ENCODE peak calls at places on chromosomes 7 and 10, in eight cellular contexts. O is NCI-H1105; K is fibroblast of the conjunctiva; E is BE2C; J is amniotic epithelial cell; D is iris pigment epithelial cell; F is NCI-H2029 treated with DMSO at 0.1 percent for 48 hours; C is naive thymus-derived CD8-positive, alpha-beta T cell. A is an unnamed sample.

GRCh38 chr10:76191371-76191770 is 759.9 kb downstream of the LRMDA start:
- DNase-seq in K (no peak), E (no peak), J (no peak), C (no peak), O (no peak), D (no peak), F (no peak), A (no peak)

GRCh38 chr7:108001759-108002725 is 919 bp downstream of the LAMB1 start:
- DNase-seq in E (peak), D (peak), C (no peak), K (no peak), J (no peak), F (no peak), O (no peak), A (no peak)

GRCh38 chr10:4820804-4821401 is 5.1 kb upstream of the AKR1E2 start:
- DNase-seq in K (peak), J (no peak), F (no peak), C (no peak), O (no peak), E (no peak), D (no peak), A (no peak)

GRCh38 chr10:86366902-86367338 is 325 bp upstream of the GRID1 start:
- DNase-seq in D (no peak), O (peak), E (no peak), C (no peak), F (no peak), J (no peak), K (no peak), A (no peak)

GRCh38 chr10:92946491-92946890 is 98.2 kb downstream of the EXOC6 start:
- DNase-seq in F (no peak), E (no peak), O (no peak), K (no peak), D (no peak), C (no peak), J (no peak), A (no peak)

GRCh38 chr10:117677239-117677638 is 134.7 kb downstream of the EMX2 start:
- DNase-seq in F (no peak), O (no peak), J (no peak), C (no peak), K (no peak), D (no peak), E (no peak), A (no peak)

GRCh38 chr10:100826983-100827818 is 81.8 kb downstream of the PAX2 start:
- DNase-seq in C (peak), E (peak), K (no peak), D (no peak), F (no peak), O (no peak), J (no peak), A (no peak)

GRCh38 chr7:114481995-114482394 is 67.4 kb downstream of the FOXP2 start:
- DNase-seq in K (peak), O (peak), E (no peak), C (no peak), J (peak), F (peak), D (peak), A (no peak)

A was measured in LNCaP clone FGC.